ENCODE peak calls at places on chromosomes 13 and 19, in seven cellular contexts. D is SK-N-SH, R is HCT116, Y is K562, I is H1, T is HepG2, B is GM12878. H is an unnamed sample.
A peak's percentile ranks its signal among the peaks of the same experiment; 100 is the strongest.

GRCh38 chr19:18901503-18901890 is 5.5 kb upstream of the CERS1 start:
- DNase-seq in D (no peak), Y (no peak), R (no peak), I (no peak), B (no peak), T (no peak), H (no peak)

GRCh38 chr19:12825259-12826131 is 8.9 kb downstream of the RTBDN start:
- DNase-seq in I (peak; percentile 98), Y (peak; percentile 92), R (no peak), T (no peak), B (no peak), D (peak; percentile 88), H (peak; percentile 79)

GRCh38 chr19:664913-665443 is 2.0 kb upstream of the RNF126 start:
- DNase-seq in B (no peak), I (peak; percentile 98), R (peak; percentile 55), D (peak; percentile 97), Y (peak; percentile 75), T (peak; percentile 74), H (peak; percentile 81)

GRCh38 chr19:10514211-10515145 is 2.8 kb downstream of the S1PR5 start:
- DNase-seq in T (no peak), I (peak; percentile 48), Y (no peak), D (peak; percentile 74), B (no peak), R (no peak), H (no peak)

GRCh38 chr13:73045036-73045435 is 13.8 kb upstream of the KLF5 start:
- DNase-seq in B (no peak), Y (no peak), D (no peak), I (no peak), T (no peak), R (no peak), H (no peak)

GRCh38 chr19:33465371-33465770 is 56.2 kb downstream of the PEPD start:
- DNase-seq in D (no peak), R (no peak), B (no peak), Y (no peak), T (no peak), I (no peak), H (no peak)

GRCh38 chr13:24605923-24606372 is 74.3 kb upstream of the ATP12A start:
- DNase-seq in D (no peak), R (peak; percentile 6), I (peak; percentile 63), T (peak; percentile 47), Y (no peak), B (no peak), H (no peak)

GRCh38 chr13:21501709-21502108 is 42.6 kb upstream of the ZDHHC20 start:
- DNase-seq in I (no peak), T (peak; percentile 10), Y (no peak), B (no peak), R (no peak), D (no peak), H (no peak)

GRCh38 chr19:9945319-9945966 is 9.1 kb upstream of the OLFM2 start:
- DNase-seq in B (no peak), R (no peak), D (peak; percentile 78), T (peak; percentile 10), Y (peak; percentile 78), I (no peak), H (peak; percentile 50)

GRCh38 chr13:74032325-74032724 is 101.9 kb downstream of the KLF12 start:
- DNase-seq in I (no peak), R (no peak), Y (no peak), B (no peak), T (no peak), D (no peak), H (no peak)

GRCh38 chr19:1304197-1304924 is 18.7 kb downstream of the EFNA2 start:
- DNase-seq in T (peak; percentile 81), B (no peak), D (no peak), I (no peak), Y (peak; percentile 36), R (no peak), H (no peak)

GRCh38 chr19:21483589-21484170 is 21.7 kb upstream of the ZNF429 start:
- DNase-seq in D (peak; percentile 85), B (no peak), T (no peak), Y (peak; percentile 38), I (peak; percentile 96), R (no peak), H (peak; percentile 68)

GRCh38 chr13:93296584-93296983 is 70.0 kb downstream of the GPC6 start:
- DNase-seq in Y (no peak), T (no peak), D (no peak), R (no peak), I (no peak), B (no peak), H (no peak)

GRCh38 chr13:64333888-64334287 is 2896.2 kb downstream of the PCDH9 start:
- DNase-seq in I (no peak), T (no peak), R (no peak), Y (no peak), D (no peak), B (no peak), H (no peak)
- TF ChIP-seq YY1 in I (no peak), T (no peak), R (no peak), Y (no peak), D (no peak), B (no peak), H (no peak)

DNA sequence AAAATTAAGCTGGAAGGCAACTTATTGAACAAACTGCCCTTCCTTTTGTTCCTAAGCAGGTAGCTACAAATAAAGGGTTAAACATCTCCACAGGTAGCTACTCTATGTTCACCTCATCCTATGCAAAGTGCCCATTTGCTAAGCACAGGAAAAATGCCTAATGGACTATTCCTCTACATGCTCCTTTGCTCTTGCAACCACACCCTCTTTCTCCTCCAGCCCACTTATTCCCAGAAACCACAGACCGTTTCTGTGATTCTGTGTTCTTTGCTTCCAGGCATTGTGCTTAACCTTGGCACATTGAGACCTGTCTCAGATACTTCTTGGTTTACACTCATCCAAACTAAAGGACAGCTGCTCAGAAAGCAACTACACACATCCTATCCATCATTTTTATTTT is 785.1 kb upstream of the MIR17HG start:
- DNase-seq in D (no peak), R (no peak), I (no peak), B (no peak), Y (no peak), T (no peak), H (no peak)
- TF ChIP-seq YY1 in D (no peak), R (no peak), I (no peak), B (no peak), Y (no peak), T (no peak), H (no peak)

DNA sequence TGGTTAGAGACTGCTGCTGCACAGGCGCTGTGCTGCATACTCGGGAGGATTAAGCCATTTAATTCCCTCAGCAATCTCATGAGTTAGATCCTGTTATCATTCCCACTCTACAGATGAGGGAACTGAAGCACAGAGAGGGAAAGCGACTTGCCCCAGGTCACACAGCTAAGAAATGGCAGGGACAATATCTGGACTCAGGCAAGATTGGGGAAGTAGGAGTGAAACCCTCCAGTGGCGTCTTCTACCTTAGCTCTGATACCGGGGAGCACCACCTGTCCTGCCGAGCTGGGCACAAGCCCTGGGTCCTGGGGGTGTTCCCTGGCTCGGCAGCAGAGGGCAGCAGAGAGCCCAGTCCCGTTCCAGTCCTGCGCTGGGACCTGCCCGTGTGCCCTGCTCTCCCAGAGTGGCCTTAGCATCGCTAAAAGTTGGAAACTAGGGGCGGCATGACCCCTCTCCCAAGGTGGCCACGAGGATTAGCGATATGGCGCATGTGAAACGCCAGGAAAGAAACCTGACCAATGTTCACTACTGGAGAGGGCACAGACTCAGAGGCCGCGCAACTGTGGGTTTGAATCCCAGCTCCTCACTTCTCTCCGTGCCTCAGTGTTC is 20.5 kb downstream of the CYTH2 start:
- DNase-seq in R (peak; percentile 60), T (peak; percentile 47), I (peak; percentile 99), B (no peak), D (peak; percentile 88), Y (peak; percentile 71), H (no peak)
- TF ChIP-seq YY1 in R (no peak), T (no peak), I (peak; percentile 18), B (peak; percentile 55), D (no peak), Y (no peak), H (no peak)

GRCh38 chr19:29372461-29372860 is 153.3 kb upstream of the VSTM2B start:
- DNase-seq in T (no peak), B (no peak), Y (no peak), R (no peak), D (no peak), I (peak; percentile 23), H (no peak)

GRCh38 chr19:29372921-29373797 is 152.6 kb upstream of the VSTM2B start:
- DNase-seq in I (peak; percentile 27), Y (no peak), D (no peak), B (no peak), T (no peak), R (no peak), H (no peak)

GRCh38 chr19:29370276-29370675 is 155.5 kb upstream of the VSTM2B start:
- DNase-seq in Y (peak; percentile 1), D (no peak), I (no peak), B (no peak), R (no peak), T (no peak), H (no peak)

GRCh38 chr19:29375429-29376093 is 150.2 kb upstream of the VSTM2B start:
- DNase-seq in D (no peak), B (no peak), R (no peak), Y (no peak), T (no peak), I (peak; percentile 19), H (no peak)

DNA sequence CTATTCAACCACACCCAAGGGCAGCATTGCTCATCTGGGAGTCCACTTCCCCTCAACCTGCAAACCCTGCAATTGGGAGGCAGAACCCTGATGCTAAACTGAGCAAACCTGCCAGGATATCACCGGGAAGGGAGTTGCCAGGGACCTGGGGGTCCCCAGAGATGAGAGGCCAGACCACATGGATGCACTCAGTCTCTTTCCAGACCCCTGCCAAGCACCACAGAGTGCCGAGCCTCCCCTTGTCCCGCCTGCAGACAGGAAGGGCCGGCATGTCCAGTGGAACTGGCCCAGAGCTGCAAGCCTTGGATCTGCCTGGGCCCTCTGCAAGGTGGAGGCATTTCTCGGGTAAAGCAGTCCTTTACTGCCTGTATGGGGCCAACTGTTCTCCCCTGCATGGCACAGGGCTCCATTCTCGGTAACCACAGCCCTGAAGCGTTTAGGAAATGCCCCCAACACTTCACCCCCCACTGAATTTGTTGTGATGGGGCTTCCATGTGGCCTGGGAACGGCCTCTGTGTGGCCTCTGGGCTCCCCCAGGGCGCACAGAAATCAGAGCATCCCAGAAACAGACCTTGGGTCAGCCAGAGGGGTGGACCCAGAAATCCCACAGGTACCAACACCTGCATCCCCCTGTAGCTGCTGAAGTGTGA is 153.9 kb upstream of the VSTM2B start:
- DNase-seq in I (peak; percentile 28), Y (no peak), R (no peak), T (no peak), D (no peak), B (no peak), H (no peak)
- TF ChIP-seq YY1 in I (no peak), Y (no peak), R (no peak), T (no peak), D (no peak), B (no peak), H (no peak)

GRCh38 chr13:102598061-102598460 is 1.3 kb downstream of the TPP2 start:
- DNase-seq in T (no peak), R (no peak), Y (no peak), B (no peak), D (peak; percentile 16), I (no peak), H (no peak)

GRCh38 chr13:102596147-102597028 is at the start of gene TPP2:
- DNase-seq in R (peak; percentile 95), Y (peak; percentile 99), I (peak; percentile 99), D (peak; percentile 99), T (peak; percentile 94), B (peak; percentile 90), H (peak; percentile 98)

GRCh38 chr13:102591988-102592781 is 4.6 kb upstream of the TPP2 start:
- DNase-seq in D (peak; percentile 69), Y (no peak), R (peak; percentile 45), T (peak; percentile 53), I (peak; percentile 87), B (peak; percentile 40), H (peak; percentile 68)

GRCh38 chr13:102599451-102600012 is 2.7 kb downstream of the TPP2 start:
- DNase-seq in D (no peak), R (no peak), Y (no peak), T (no peak), I (no peak), B (no peak), H (no peak)

GRCh38 chr13:102597029-102598015 is 536 bp downstream of the TPP2 start:
- DNase-seq in R (no peak), B (no peak), D (peak; percentile 64), Y (peak; percentile 36), T (no peak), I (no peak), H (no peak)
- TF ChIP-seq YY1 in R (peak; percentile 3), B (no peak), D (no peak), Y (no peak), T (no peak), I (no peak), H (no peak)